ENCODE peak calls at places on chromosomes 5 and 9, in four cellular contexts. B is substantia nigra; R is NCI-H1694; P is Jurkat, Clone E6-1. N is an unnamed sample.
A peak's percentile ranks its signal among the peaks of the same experiment; 100 is the strongest.

GRCh38 chr5:137708796-137709559 is 26.9 kb downstream of the KLHL3 start:
- DNase-seq in B (no peak), R (no peak), P (no peak), N (no peak)

GRCh38 chr9:137514691-137515337 is 35.4 kb downstream of the PNPLA7 start:
- DNase-seq in B (no peak), R (no peak), P (no peak), N (no peak)

GRCh38 chr9:115296831-115297565 is 179.0 kb upstream of the TNC start:
- DNase-seq in B (no peak), R (no peak), P (no peak), N (no peak)

GRCh38 chr9:26326473-26327044 is 566.0 kb downstream of the CAAP1 start:
- DNase-seq in B (no peak), R (peak; percentile 42), P (peak; percentile 55), N (peak; percentile 57)

GRCh38 chr9:122394265-122395242 is 23.7 kb downstream of the PTGS1 start:
- DNase-seq in B (no peak), R (no peak), P (no peak), N (no peak)

GRCh38 chr9:36319806-36320205 is 61.6 kb upstream of the GNE start:
- DNase-seq in B (no peak), R (no peak), P (no peak), N (no peak)

GRCh38 chr9:132372177-132373095 is 17.6 kb upstream of the SETX start:
- DNase-seq in B (no peak), R (no peak), P (no peak), N (peak; percentile 75)

GRCh38 chr9:126788631-126789349 is 16.1 kb upstream of the ZBTB43 start:
- DNase-seq in B (no peak), R (no peak), P (no peak), N (no peak)

GRCh38 chr9:98856982-98857381 is 49.5 kb downstream of the GALNT12 start:
- DNase-seq in B (no peak), R (no peak), P (no peak), N (no peak)

GRCh38 chr5:176761755-176762154 is 48.6 kb upstream of the UNC5A start:
- DNase-seq in B (no peak), R (no peak), P (no peak), N (no peak)

GRCh38 chr5:61398440-61398839 is 66.4 kb downstream of the ZSWIM6 start:
- DNase-seq in B (no peak), R (no peak), P (no peak), N (no peak)